ENCODE peak calls at places on chromosomes 11 and 22, in nine cellular contexts. One of them, this sample, is unnamed.

GRCh38 chr11:125376117-125376516 is 119.9 kb downstream of the FEZ1 start:
- DNase-seq in GM10248: no peak
- DNase-seq in cardiac muscle cell: peak
- DNase-seq in HL-60: no peak
- DNase-seq in Calu3: no peak
- DNase-seq in GM06990: no peak
- DNase-seq in astrocyte of the spinal cord: peak
- DNase-seq in fibroblast of lung: no peak
- DNase-seq in bronchial epithelial cell: peak
- DNase-seq in this sample: no peak

GRCh38 chr22:38554281-38554680 is 15.7 kb downstream of the DMC1 start:
- DNase-seq in GM06990: no peak
- DNase-seq in bronchial epithelial cell: no peak
- DNase-seq in Calu3: no peak
- DNase-seq in astrocyte of the spinal cord: peak
- DNase-seq in fibroblast of lung: peak
- DNase-seq in GM10248: no peak
- DNase-seq in HL-60: no peak
- DNase-seq in cardiac muscle cell: no peak
- DNase-seq in this sample: no peak

GRCh38 chr22:44702479-44703219 is 645 bp downstream of the PRR5 start:
- DNase-seq in Calu3: peak
- DNase-seq in astrocyte of the spinal cord: no peak
- DNase-seq in HL-60: peak
- DNase-seq in GM10248: no peak
- DNase-seq in GM06990: no peak
- DNase-seq in cardiac muscle cell: peak
- DNase-seq in fibroblast of lung: peak
- DNase-seq in bronchial epithelial cell: no peak
- DNase-seq in this sample: no peak

GRCh38 chr11:134124660-134125451 is 56.0 kb downstream of the JAM3 start:
- DNase-seq in GM06990: no peak
- DNase-seq in Calu3: peak
- DNase-seq in GM10248: no peak
- DNase-seq in HL-60: no peak
- DNase-seq in fibroblast of lung: peak
- DNase-seq in astrocyte of the spinal cord: peak
- DNase-seq in bronchial epithelial cell: no peak
- DNase-seq in cardiac muscle cell: peak
- DNase-seq in this sample: no peak

GRCh38 chr11:80724366-80724765 is 1283.5 kb upstream of the TENM4 start:
- DNase-seq in HL-60: no peak
- DNase-seq in fibroblast of lung: no peak
- DNase-seq in GM10248: no peak
- DNase-seq in Calu3: no peak
- DNase-seq in astrocyte of the spinal cord: no peak
- DNase-seq in bronchial epithelial cell: peak
- DNase-seq in cardiac muscle cell: no peak
- DNase-seq in GM06990: no peak
- DNase-seq in this sample: no peak

GRCh38 chr22:46897246-46897623 is 134.8 kb downstream of the TBC1D22A start:
- DNase-seq in fibroblast of lung: no peak
- DNase-seq in bronchial epithelial cell: no peak
- DNase-seq in cardiac muscle cell: no peak
- DNase-seq in GM06990: no peak
- DNase-seq in Calu3: no peak
- DNase-seq in GM10248: no peak
- DNase-seq in astrocyte of the spinal cord: no peak
- DNase-seq in HL-60: no peak
- DNase-seq in this sample: no peak

GRCh38 chr22:50674127-50674493 is 1.5 kb downstream of the SHANK3 start:
- DNase-seq in GM06990: no peak
- DNase-seq in fibroblast of lung: no peak
- DNase-seq in astrocyte of the spinal cord: no peak
- DNase-seq in bronchial epithelial cell: no peak
- DNase-seq in Calu3: no peak
- DNase-seq in cardiac muscle cell: no peak
- DNase-seq in GM10248: no peak
- DNase-seq in HL-60: no peak
- DNase-seq in this sample: peak

GRCh38 chr11:61842421-61842820 is 14.3 kb downstream of the FADS2 start:
- DNase-seq in GM06990: no peak
- DNase-seq in astrocyte of the spinal cord: no peak
- DNase-seq in bronchial epithelial cell: no peak
- DNase-seq in cardiac muscle cell: no peak
- DNase-seq in HL-60: no peak
- DNase-seq in GM10248: no peak
- DNase-seq in Calu3: no peak
- DNase-seq in fibroblast of lung: no peak
- DNase-seq in this sample: no peak

GRCh38 chr11:119061256-119061655 is 4.3 kb upstream of the HYOU1 start:
- DNase-seq in astrocyte of the spinal cord: no peak
- DNase-seq in bronchial epithelial cell: no peak
- DNase-seq in Calu3: no peak
- DNase-seq in HL-60: no peak
- DNase-seq in fibroblast of lung: no peak
- DNase-seq in cardiac muscle cell: no peak
- DNase-seq in GM10248: no peak
- DNase-seq in GM06990: no peak
- DNase-seq in this sample: no peak

GRCh38 chr11:96188625-96189006 is 154.4 kb downstream of the MAML2 start:
- DNase-seq in astrocyte of the spinal cord: peak
- DNase-seq in bronchial epithelial cell: no peak
- DNase-seq in fibroblast of lung: no peak
- DNase-seq in GM10248: peak
- DNase-seq in Calu3: no peak
- DNase-seq in cardiac muscle cell: peak
- DNase-seq in HL-60: no peak
- DNase-seq in GM06990: peak
- DNase-seq in this sample: peak

GRCh38 chr22:41619979-41620645 is 731 bp downstream of the DESI1 start:
- DNase-seq in Calu3: peak
- DNase-seq in GM06990: peak
- DNase-seq in astrocyte of the spinal cord: no peak
- DNase-seq in bronchial epithelial cell: no peak
- DNase-seq in HL-60: no peak
- DNase-seq in cardiac muscle cell: no peak
- DNase-seq in fibroblast of lung: no peak
- DNase-seq in GM10248: peak
- DNase-seq in this sample: no peak

GRCh38 chr11:126917531-126918204 is 82.9 kb downstream of the KIRREL3 start:
- DNase-seq in GM10248: no peak
- DNase-seq in cardiac muscle cell: peak
- DNase-seq in astrocyte of the spinal cord: peak
- DNase-seq in bronchial epithelial cell: peak
- DNase-seq in GM06990: peak
- DNase-seq in fibroblast of lung: peak
- DNase-seq in HL-60: no peak
- DNase-seq in Calu3: peak
- DNase-seq in this sample: no peak

GRCh38 chr11:44286268-44286880 is 23.6 kb downstream of the ALX4 start:
- DNase-seq in Calu3: peak
- DNase-seq in HL-60: peak
- DNase-seq in GM06990: no peak
- DNase-seq in astrocyte of the spinal cord: no peak
- DNase-seq in fibroblast of lung: peak
- DNase-seq in cardiac muscle cell: peak
- DNase-seq in bronchial epithelial cell: peak
- DNase-seq in GM10248: peak
- DNase-seq in this sample: peak

GRCh38 chr22:26756675-26757293 is 99.4 kb downstream of the MIAT start:
- DNase-seq in fibroblast of lung: peak
- DNase-seq in bronchial epithelial cell: peak
- DNase-seq in astrocyte of the spinal cord: peak
- DNase-seq in GM10248: peak
- DNase-seq in cardiac muscle cell: peak
- DNase-seq in Calu3: peak
- DNase-seq in GM06990: peak
- DNase-seq in HL-60: no peak
- DNase-seq in this sample: peak

GRCh38 chr22:38735465-38736256 is 20.1 kb downstream of the SUN2 start:
- DNase-seq in cardiac muscle cell: no peak
- DNase-seq in bronchial epithelial cell: no peak
- DNase-seq in Calu3: no peak
- DNase-seq in GM06990: no peak
- DNase-seq in fibroblast of lung: no peak
- DNase-seq in HL-60: no peak
- DNase-seq in astrocyte of the spinal cord: no peak
- DNase-seq in GM10248: no peak
- DNase-seq in this sample: peak

GRCh38 chr11:44229003-44229570 is 80.9 kb downstream of the ALX4 start:
- DNase-seq in HL-60: no peak
- DNase-seq in GM10248: no peak
- DNase-seq in cardiac muscle cell: no peak
- DNase-seq in astrocyte of the spinal cord: no peak
- DNase-seq in GM06990: no peak
- DNase-seq in bronchial epithelial cell: peak
- DNase-seq in fibroblast of lung: no peak
- DNase-seq in Calu3: no peak
- DNase-seq in this sample: no peak

GRCh38 chr11:46001427-46002049 is 79.1 kb downstream of the LARGE2 start:
- DNase-seq in cardiac muscle cell: peak
- DNase-seq in GM06990: no peak
- DNase-seq in fibroblast of lung: no peak
- DNase-seq in HL-60: no peak
- DNase-seq in Calu3: no peak
- DNase-seq in GM10248: no peak
- DNase-seq in astrocyte of the spinal cord: peak
- DNase-seq in bronchial epithelial cell: no peak
- DNase-seq in this sample: no peak

GRCh38 chr11:26439854-26440253 is 107.9 kb downstream of the ANO3 start:
- DNase-seq in HL-60: no peak
- DNase-seq in GM06990: no peak
- DNase-seq in GM10248: no peak
- DNase-seq in astrocyte of the spinal cord: no peak
- DNase-seq in Calu3: no peak
- DNase-seq in fibroblast of lung: no peak
- DNase-seq in cardiac muscle cell: no peak
- DNase-seq in bronchial epithelial cell: no peak
- DNase-seq in this sample: no peak

GRCh38 chr11:44627911-44628729 is 62.7 kb downstream of the CD82 start:
- DNase-seq in GM06990: no peak
- DNase-seq in astrocyte of the spinal cord: peak
- DNase-seq in GM10248: peak
- DNase-seq in bronchial epithelial cell: no peak
- DNase-seq in fibroblast of lung: peak
- DNase-seq in cardiac muscle cell: peak
- DNase-seq in Calu3: no peak
- DNase-seq in HL-60: no peak
- DNase-seq in this sample: peak

GRCh38 chr22:46119729-46120419 is 30.5 kb upstream of the PPARA start:
- DNase-seq in fibroblast of lung: peak
- DNase-seq in GM06990: no peak
- DNase-seq in Calu3: no peak
- DNase-seq in astrocyte of the spinal cord: peak
- DNase-seq in bronchial epithelial cell: no peak
- DNase-seq in GM10248: no peak
- DNase-seq in HL-60: no peak
- DNase-seq in cardiac muscle cell: peak
- DNase-seq in this sample: no peak

GRCh38 chr22:48112687-48113521 is 1350.5 kb downstream of the TBC1D22A start:
- DNase-seq in fibroblast of lung: no peak
- DNase-seq in bronchial epithelial cell: no peak
- DNase-seq in Calu3: no peak
- DNase-seq in GM06990: no peak
- DNase-seq in HL-60: no peak
- DNase-seq in astrocyte of the spinal cord: no peak
- DNase-seq in cardiac muscle cell: no peak
- DNase-seq in GM10248: no peak
- DNase-seq in this sample: no peak

GRCh38 chr11:44945639-44946038 is 5.0 kb downstream of the TP53I11 start:
- DNase-seq in GM10248: no peak
- DNase-seq in astrocyte of the spinal cord: no peak
- DNase-seq in fibroblast of lung: no peak
- DNase-seq in GM06990: no peak
- DNase-seq in cardiac muscle cell: peak
- DNase-seq in HL-60: no peak
- DNase-seq in bronchial epithelial cell: no peak
- DNase-seq in Calu3: no peak
- DNase-seq in this sample: no peak

GRCh38 chr11:45921561-45922424 is 663 bp upstream of the LARGE2 start:
- DNase-seq in astrocyte of the spinal cord: no peak
- DNase-seq in Calu3: peak
- DNase-seq in GM10248: no peak
- DNase-seq in HL-60: no peak
- DNase-seq in GM06990: no peak
- DNase-seq in cardiac muscle cell: no peak
- DNase-seq in fibroblast of lung: no peak
- DNase-seq in bronchial epithelial cell: no peak
- DNase-seq in this sample: no peak

GRCh38 chr11:70540196-70540595 is 141.9 kb downstream of the CTTN start:
- DNase-seq in bronchial epithelial cell: no peak
- DNase-seq in HL-60: no peak
- DNase-seq in GM10248: no peak
- DNase-seq in astrocyte of the spinal cord: no peak
- DNase-seq in GM06990: no peak
- DNase-seq in Calu3: no peak
- DNase-seq in cardiac muscle cell: no peak
- DNase-seq in fibroblast of lung: no peak
- DNase-seq in this sample: no peak
- TF ChIP-seq CTCF in bronchial epithelial cell: no peak
- TF ChIP-seq CTCF in HL-60: no peak
- TF ChIP-seq CTCF in GM10248: no peak
- TF ChIP-seq CTCF in astrocyte of the spinal cord: no peak
- TF ChIP-seq CTCF in GM06990: no peak
- TF ChIP-seq CTCF in Calu3: no peak
- TF ChIP-seq CTCF in cardiac muscle cell: no peak
- TF ChIP-seq CTCF in fibroblast of lung: no peak
- TF ChIP-seq CTCF in this sample: no peak

GRCh38 chr11:92642146-92642919 is 327.1 kb upstream of the MTNR1B start:
- DNase-seq in bronchial epithelial cell: peak
- DNase-seq in cardiac muscle cell: no peak
- DNase-seq in HL-60: no peak
- DNase-seq in fibroblast of lung: no peak
- DNase-seq in GM06990: no peak
- DNase-seq in astrocyte of the spinal cord: no peak
- DNase-seq in Calu3: no peak
- DNase-seq in GM10248: no peak
- DNase-seq in this sample: no peak
- TF ChIP-seq CTCF in bronchial epithelial cell: no peak
- TF ChIP-seq CTCF in cardiac muscle cell: no peak
- TF ChIP-seq CTCF in HL-60: no peak
- TF ChIP-seq CTCF in fibroblast of lung: no peak
- TF ChIP-seq CTCF in GM06990: no peak
- TF ChIP-seq CTCF in astrocyte of the spinal cord: no peak
- TF ChIP-seq CTCF in Calu3: no peak
- TF ChIP-seq CTCF in GM10248: no peak
- TF ChIP-seq CTCF in this sample: no peak

GRCh38 chr11:10566257-10566956 is 2.1 kb downstream of the LYVE1 start:
- DNase-seq in bronchial epithelial cell: peak
- DNase-seq in cardiac muscle cell: no peak
- DNase-seq in Calu3: no peak
- DNase-seq in GM06990: no peak
- DNase-seq in HL-60: no peak
- DNase-seq in GM10248: no peak
- DNase-seq in fibroblast of lung: no peak
- DNase-seq in astrocyte of the spinal cord: no peak
- DNase-seq in this sample: no peak
- TF ChIP-seq CTCF in bronchial epithelial cell: no peak
- TF ChIP-seq CTCF in cardiac muscle cell: no peak
- TF ChIP-seq CTCF in Calu3: no peak
- TF ChIP-seq CTCF in GM06990: no peak
- TF ChIP-seq CTCF in HL-60: no peak
- TF ChIP-seq CTCF in GM10248: no peak
- TF ChIP-seq CTCF in fibroblast of lung: no peak
- TF ChIP-seq CTCF in astrocyte of the spinal cord: no peak
- TF ChIP-seq CTCF in this sample: no peak

GRCh38 chr11:101241160-101241795 is 111.7 kb upstream of the PGR start:
- DNase-seq in GM10248: no peak
- DNase-seq in astrocyte of the spinal cord: no peak
- DNase-seq in bronchial epithelial cell: no peak
- DNase-seq in GM06990: no peak
- DNase-seq in HL-60: no peak
- DNase-seq in Calu3: no peak
- DNase-seq in cardiac muscle cell: no peak
- DNase-seq in fibroblast of lung: no peak
- DNase-seq in this sample: no peak
- TF ChIP-seq CTCF in GM10248: no peak
- TF ChIP-seq CTCF in astrocyte of the spinal cord: no peak
- TF ChIP-seq CTCF in bronchial epithelial cell: no peak
- TF ChIP-seq CTCF in GM06990: no peak
- TF ChIP-seq CTCF in HL-60: no peak
- TF ChIP-seq CTCF in Calu3: no peak
- TF ChIP-seq CTCF in cardiac muscle cell: no peak
- TF ChIP-seq CTCF in fibroblast of lung: no peak
- TF ChIP-seq CTCF in this sample: no peak

This sample was measured in GM13976.